ENCODE peak calls at places on chromosome 20, in ten cellular contexts. X is transverse colon, E is GM23338, W is upper lobe of left lung, B is stomach, P is HCT116, F is sigmoid colon, T is spleen, N is breast epithelium, I is H1. G is an unnamed sample.

GRCh38 chr20:40390654-40391053 is 298.4 kb downstream of the MAFB start:
- DNase-seq in W (no peak), P (no peak), I (no peak), F (no peak), T (no peak), N (no peak), E (peak; percentile 9), B (no peak), X (no peak), G (no peak)

GRCh38 chr20:43537921-43538854 is 20.6 kb upstream of the SGK2 start:
- DNase-seq in T (no peak), P (peak; percentile 24), B (peak; percentile 78), E (peak; percentile 84), W (no peak), I (peak; percentile 86), F (no peak), X (peak; percentile 75), N (peak; percentile 60), G (peak; percentile 66)

GRCh38 chr20:25619514-25619913 is 4.3 kb downstream of the NANP start:
- DNase-seq in B (no peak), P (no peak), N (no peak), T (no peak), I (no peak), F (no peak), W (no peak), X (no peak), E (no peak), G (no peak)

GRCh38 chr20:57091748-57092111 is 174.7 kb downstream of the BMP7 start:
- DNase-seq in I (no peak), B (no peak), W (no peak), P (no peak), X (no peak), N (no peak), E (no peak), F (no peak), T (no peak), G (no peak)

GRCh38 chr20:19073584-19074198 is 138.8 kb upstream of the SLC24A3 start:
- DNase-seq in F (no peak), I (peak; percentile 67), T (no peak), P (no peak), B (no peak), W (no peak), E (peak; percentile 81), X (no peak), N (no peak), G (no peak)

GRCh38 chr20:32035398-32035852 is 16.6 kb upstream of the HCK start:
- DNase-seq in F (no peak), I (no peak), B (no peak), E (no peak), P (no peak), X (no peak), T (no peak), W (no peak), N (no peak), G (no peak)

GRCh38 chr20:10067305-10067704 is 32.5 kb downstream of the ANKEF1 start:
- DNase-seq in N (no peak), E (no peak), X (no peak), B (no peak), F (no peak), I (no peak), T (no peak), W (no peak), P (no peak), G (no peak)

GRCh38 chr20:58906894-58907293 is 54.4 kb downstream of the GNAS start:
- DNase-seq in E (no peak), I (no peak), X (no peak), N (no peak), B (peak; percentile 57), P (no peak), W (no peak), T (no peak), F (no peak), G (no peak)

GRCh38 chr20:47922280-47922675 is 137.0 kb upstream of the SULF2 start:
- DNase-seq in F (no peak), T (no peak), N (no peak), P (no peak), E (no peak), X (no peak), I (no peak), W (no peak), B (no peak), G (no peak)

GRCh38 chr20:46084805-46085792 is 4.7 kb downstream of the NCOA5 start:
- DNase-seq in X (peak; percentile 37), B (peak; percentile 45), W (no peak), I (no peak), F (no peak), E (no peak), P (no peak), N (no peak), T (no peak), G (no peak)

GRCh38 chr20:11394145-11394833 is 523.4 kb upstream of the BTBD3 start:
- DNase-seq in X (no peak), W (no peak), B (no peak), F (no peak), T (no peak), N (no peak), I (no peak), P (no peak), E (no peak), G (no peak)

GRCh38 chr20:60869626-60870025 is 382.4 kb upstream of the CDH4 start:
- DNase-seq in F (no peak), B (no peak), N (no peak), X (no peak), W (no peak), E (no peak), P (no peak), I (no peak), T (no peak), G (no peak)

GRCh38 chr20:41177636-41178035 is 40.3 kb downstream of the PLCG1 start:
- DNase-seq in P (peak; percentile 8), F (no peak), N (peak; percentile 50), X (peak; percentile 20), T (no peak), E (no peak), W (no peak), I (peak; percentile 40), B (peak; percentile 22), G (peak; percentile 65)

GRCh38 chr20:48471734-48472408 is 355.9 kb downstream of the PREX1 start:
- DNase-seq in W (no peak), T (no peak), P (no peak), E (no peak), B (no peak), I (no peak), X (no peak), N (no peak), F (no peak), G (no peak)

GRCh38 chr20:479487-479886 is 17.2 kb upstream of the TBC1D20 start:
- DNase-seq in W (no peak), B (no peak), E (no peak), F (no peak), X (no peak), P (no peak), I (no peak), T (no peak), N (no peak), G (no peak)
- H3K36me3 ChIP-seq in W (peaks cover 13% of the 10 kb centered on the region), B (peaks cover 22% of the 10 kb centered on the region), E (peaks cover 41% of the 10 kb centered on the region), F (peaks cover 42% of the 10 kb centered on the region), X (no peaks in the 10 kb centered on the region), P (peaks cover 40% of the 10 kb centered on the region), I (peaks cover 40% of the 10 kb centered on the region), T (peaks cover 24% of the 10 kb centered on the region), N (no peaks in the 10 kb centered on the region), G (peaks cover 33% of the 10 kb centered on the region)

GRCh38 chr20:63573739-63574131 is 304 bp downstream of the HELZ2 start:
- DNase-seq in F (no peak), P (no peak), B (no peak), T (no peak), W (no peak), I (no peak), E (no peak), N (no peak), X (no peak), G (no peak)
- H3K27ac ChIP-seq in F (peak overlapping the region; percentile 78), P (peak overlapping the region; percentile 43), B (peak overlapping the region; percentile 91), T (peak overlapping the region; percentile 94), W (peak overlapping the region; percentile 94), I (no peak overlapping the region), E (no peak overlapping the region), N (peak overlapping the region; percentile 85), X (peak overlapping the region; percentile 81), G (peak overlapping the region; percentile 76)

DNA sequence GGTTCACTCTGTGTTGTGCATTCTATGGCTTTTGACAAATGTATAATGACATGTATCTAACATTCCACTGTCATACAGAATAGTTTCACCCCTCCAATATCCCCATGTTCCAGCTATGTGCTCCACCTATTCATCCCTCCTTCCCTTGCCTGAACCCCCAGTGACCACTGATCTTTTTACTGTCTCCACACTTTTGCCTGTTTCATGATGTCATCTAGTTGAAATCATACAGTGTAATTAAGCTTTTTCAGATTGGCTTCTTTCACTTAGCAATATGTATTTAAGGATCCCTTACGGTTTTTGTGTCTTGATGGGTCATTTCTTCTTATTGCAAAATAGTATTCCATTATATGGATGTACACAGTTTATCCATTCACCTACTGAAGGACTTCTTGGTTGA is 39.8 kb downstream of the TGM6 start:
- DNase-seq in B (no peak), X (no peak), P (no peak), E (no peak), W (no peak), I (no peak), F (no peak), N (no peak), T (no peak), G (no peak)
- TF ChIP-seq POLR2AphosphoS5 in B (no peak), X (no peak), P (no peak), E (no peak), W (no peak), I (no peak), F (no peak), N (no peak), T (no peak), G (no peak)

GRCh38 chr20:50111120-50111828 is 1.7 kb downstream of the UBE2V1 start:
- DNase-seq in T (no peak), E (no peak), P (no peak), B (no peak), F (no peak), I (no peak), W (no peak), N (no peak), X (no peak), G (peak; percentile 48)

GRCh38 chr20:50110141-50111047 is 2.6 kb downstream of the UBE2V1 start:
- DNase-seq in F (no peak), N (no peak), E (no peak), X (peak; percentile 63), T (no peak), B (peak; percentile 33), P (no peak), I (no peak), W (no peak), G (peak; percentile 18)

GRCh38 chr20:50107086-50107645 is 5.8 kb downstream of the UBE2V1 start:
- DNase-seq in B (no peak), I (no peak), W (no peak), E (no peak), N (no peak), T (no peak), F (no peak), X (no peak), P (no peak), G (no peak)

GRCh38 chr20:50108571-50109235 is 4.2 kb downstream of the UBE2V1 start:
- DNase-seq in N (no peak), I (no peak), X (no peak), B (no peak), F (no peak), E (peak; percentile 44), P (no peak), W (no peak), T (no peak), G (peak; percentile 48)

GRCh38 chr20:50107796-50108331 is 5.1 kb downstream of the UBE2V1 start:
- DNase-seq in P (no peak), B (no peak), X (no peak), N (no peak), W (no peak), T (no peak), E (no peak), F (no peak), I (no peak), G (peak; percentile 40)
- H3K36me3 ChIP-seq in P (peaks cover 14% of the 10 kb centered on the region), B (no peaks in the 10 kb centered on the region), X (no peaks in the 10 kb centered on the region), N (no peaks in the 10 kb centered on the region), W (no peaks in the 10 kb centered on the region), T (no peaks in the 10 kb centered on the region), E (no peaks in the 10 kb centered on the region), F (no peaks in the 10 kb centered on the region), I (no peaks in the 10 kb centered on the region), G (no peaks in the 10 kb centered on the region)